ENCODE peak calls at places on chromosomes 7 and 10, in five cellular contexts. L, G, P, W and T are unnamed samples.

GRCh38 chr7:66415659-66416265 is 210.6 kb downstream of the TPST1 start:
- DNase-seq in L (no peak), G (no peak), P (no peak), W (no peak), T (no peak)

GRCh38 chr7:36152756-36153570 is at the start of gene EEPD1:
- DNase-seq in L (peak), G (peak), P (peak), W (peak), T (peak)

GRCh38 chr7:13414661-13415105 is 574.8 kb downstream of the ETV1 start:
- DNase-seq in L (no peak), G (no peak), P (no peak), W (no peak), T (no peak)

GRCh38 chr7:20331231-20331880 is 656 bp downstream of the ITGB8 start:
- DNase-seq in L (peak), G (peak), P (peak), W (peak), T (peak)

GRCh38 chr10:121886997-121887622 is 40.7 kb downstream of the ATE1 start:
- DNase-seq in L (peak), G (peak), P (peak), W (peak), T (peak)

GRCh38 chr7:102845351-102845750 is 67.4 kb upstream of the LRRC17 start:
- DNase-seq in L (no peak), G (no peak), P (no peak), W (no peak), T (no peak)

GRCh38 chr10:103983367-103983911 is 16.5 kb downstream of the SLK start:
- DNase-seq in L (no peak), G (no peak), P (no peak), W (no peak), T (no peak)

GRCh38 chr7:26815452-26815851 is 48.9 kb downstream of the SKAP2 start:
- DNase-seq in L (no peak), G (no peak), P (no peak), W (no peak), T (no peak)

GRCh38 chr10:89351402-89352038 is 23.7 kb downstream of the IFIT3 start:
- DNase-seq in L (no peak), G (no peak), P (no peak), W (no peak), T (no peak)

GRCh38 chr10:48234295-48234694 is 40.2 kb downstream of the FRMPD2 start:
- DNase-seq in L (no peak), G (no peak), P (no peak), W (no peak), T (no peak)

GRCh38 chr7:39465055-39465929 is 100.9 kb upstream of the YAE1 start:
- DNase-seq in L (peak), G (no peak), P (peak), W (peak), T (peak)

GRCh38 chr7:155213385-155213784 is 84.3 kb upstream of the INSIG1 start:
- DNase-seq in L (no peak), G (no peak), P (no peak), W (no peak), T (no peak)

GRCh38 chr7:36289833-36290661 is 99.6 kb upstream of the ANLN start:
- DNase-seq in L (no peak), G (no peak), P (peak), W (no peak), T (no peak)

GRCh38 chr10:79582096-79582495 is 21.9 kb upstream of the SFTPA2 start:
- DNase-seq in L (no peak), G (no peak), P (no peak), W (no peak), T (no peak)

GRCh38 chr7:96998765-96999164 is 6.6 kb upstream of the DLX6 start:
- DNase-seq in L (no peak), G (no peak), P (no peak), W (no peak), T (no peak)

GRCh38 chr7:66015440-66016130 is 33.6 kb upstream of the GUSB start:
- DNase-seq in L (no peak), G (no peak), P (no peak), W (no peak), T (no peak)

GRCh38 chr7:8125680-8126444 is 136.1 kb downstream of the ICA1 start:
- DNase-seq in L (no peak), G (peak), P (no peak), W (peak), T (no peak)

GRCh38 chr7:17021205-17021604 is 139.4 kb upstream of the AGR3 start:
- DNase-seq in L (no peak), G (no peak), P (peak), W (no peak), T (no peak)

GRCh38 chr7:15686209-15686956 is at the start of gene MEOX2:
- DNase-seq in L (peak), G (no peak), P (peak), W (no peak), T (no peak)

GRCh38 chr10:116606061-116606483 is 14.7 kb upstream of the PNLIPRP2 start:
- DNase-seq in L (no peak), G (no peak), P (no peak), W (no peak), T (no peak)

GRCh38 chr10:60958892-60959601 is 15.1 kb upstream of the RHOBTB1 start:
- DNase-seq in L (no peak), G (no peak), P (no peak), W (no peak), T (no peak)

GRCh38 chr10:7576340-7576739 is 90.4 kb downstream of the ITIH5 start:
- DNase-seq in L (no peak), G (no peak), P (no peak), W (no peak), T (no peak)

GRCh38 chr7:2859952-2860351 is 15.8 kb upstream of the GNA12 start:
- DNase-seq in L (no peak), G (no peak), P (no peak), W (no peak), T (no peak)

GRCh38 chr10:46248651-46249131 is 38.1 kb upstream of the ANTXRL start:
- DNase-seq in L (peak), G (no peak), P (no peak), W (no peak), T (peak)